ENCODE peak calls at places on chromosomes 3 and 15, in five cellular contexts. W is AG10803, G is fibroblast of mammary gland, C is left ventricle myocardium inferior, Z is uterus. J is an unnamed sample.

GRCh38 chr3:23425410-23425809 is 222.3 kb downstream of the UBE2E2 start:
- DNase-seq in G (no peak), W (no peak), C (no peak), Z (no peak), J (no peak)

GRCh38 chr3:134927596-134927995 is 132.5 kb downstream of the EPHB1 start:
- DNase-seq in C (no peak), W (no peak), G (no peak), Z (no peak), J (no peak)

GRCh38 chr3:189269356-189269755 is 97.6 kb downstream of the TPRG1 start:
- DNase-seq in Z (no peak), G (peak), C (no peak), W (peak), J (peak)

GRCh38 chr3:37745079-37745478 is 116.6 kb upstream of the CTDSPL start:
- DNase-seq in W (no peak), C (no peak), Z (no peak), G (no peak), J (no peak)

GRCh38 chr3:120173056-120173675 is 78.9 kb upstream of the GSK3B start:
- DNase-seq in W (peak), Z (no peak), C (no peak), G (peak), J (no peak)

GRCh38 chr3:13073042-13073906 is at the start of gene IQSEC1:
- DNase-seq in G (peak), Z (peak), W (no peak), C (peak), J (peak)

GRCh38 chr3:86837871-86838270 is 153.1 kb downstream of the VGLL3 start:
- DNase-seq in Z (no peak), G (peak), W (no peak), C (no peak), J (peak)

GRCh38 chr3:195133462-195133861 is 137.5 kb downstream of the XXYLT1 start:
- DNase-seq in C (no peak), G (peak), Z (peak), W (peak), J (peak)

GRCh38 chr15:34709866-34710265 is 44.9 kb downstream of the GJD2 start:
- DNase-seq in C (no peak), Z (no peak), W (peak), G (peak), J (peak)

GRCh38 chr15:90677807-90678790 is 39.0 kb upstream of the BLM start:
- DNase-seq in C (no peak), W (no peak), Z (no peak), G (no peak), J (no peak)

GRCh38 chr3:66133050-66133757 is 87.6 kb upstream of the SLC25A26 start:
- DNase-seq in C (no peak), G (peak), W (peak), Z (no peak), J (peak)

GRCh38 chr3:33592999-33593398 is 125.1 kb downstream of the CLASP2 start:
- DNase-seq in C (no peak), W (no peak), G (no peak), Z (no peak), J (no peak)

GRCh38 chr3:61855211-61855610 is 293.8 kb downstream of the PTPRG start:
- DNase-seq in W (peak), C (no peak), Z (no peak), G (peak), J (peak)

GRCh38 chr3:13111173-13111873 is 38.1 kb upstream of the IQSEC1 start:
- DNase-seq in W (no peak), C (no peak), Z (no peak), G (no peak), J (no peak)

GRCh38 chr15:33226559-33227181 is 32.2 kb upstream of the FMN1 start:
- DNase-seq in Z (no peak), W (peak), C (no peak), G (peak), J (peak)

GRCh38 chr3:27696906-27697305 is 25.2 kb downstream of the EOMES start:
- DNase-seq in W (no peak), G (peak), C (no peak), Z (no peak), J (no peak)

GRCh38 chr15:85579957-85580694 is 199.7 kb downstream of the AKAP13 start:
- DNase-seq in Z (peak), G (peak), C (peak), W (peak), J (no peak)

GRCh38 chr3:52873433-52874159 is 23.8 kb downstream of the STIMATE start:
- DNase-seq in Z (no peak), C (no peak), W (peak), G (peak), J (peak)

GRCh38 chr15:46865155-46865554 is 852.1 kb upstream of the SEMA6D start:
- DNase-seq in W (no peak), G (no peak), Z (no peak), C (no peak), J (no peak)

GRCh38 chr3:3799173-3800075 is at the start of gene LRRN1:
- DNase-seq in C (peak), G (no peak), W (no peak), Z (peak), J (peak)

GRCh38 chr15:77418341-77419049 is 1.4 kb downstream of the PEAK1 start:
- DNase-seq in C (no peak), G (peak), W (peak), Z (no peak), J (peak)

GRCh38 chr3:183381179-183381578 is 47.2 kb downstream of the MCF2L2 start:
- DNase-seq in G (peak), W (no peak), Z (no peak), C (no peak), J (peak)

GRCh38 chr3:15610083-15610482 is 8.5 kb downstream of the BTD start:
- DNase-seq in C (no peak), G (peak), Z (no peak), W (peak), J (peak)

GRCh38 chr3:150291515-150291914 is 116.6 kb upstream of the TSC22D2 start:
- DNase-seq in C (no peak), Z (no peak), G (no peak), W (no peak), J (no peak)

GRCh38 chr3:131502530-131503327 is at the start of gene MRPL3:
- DNase-seq in C (peak), G (peak), W (peak), Z (peak), J (peak)

GRCh38 chr3:131501949-131502348 is 822 bp downstream of the MRPL3 start:
- DNase-seq in C (no peak), Z (no peak), G (no peak), W (no peak), J (no peak)

GRCh38 chr3:131503328-131503650 is 518 bp upstream of the MRPL3 start:
- DNase-seq in Z (no peak), W (peak), C (no peak), G (peak), J (no peak)
- H3K4me3 ChIP-seq in Z (peak), W (peak), C (peak), G (peak), J (peak)

DNA sequence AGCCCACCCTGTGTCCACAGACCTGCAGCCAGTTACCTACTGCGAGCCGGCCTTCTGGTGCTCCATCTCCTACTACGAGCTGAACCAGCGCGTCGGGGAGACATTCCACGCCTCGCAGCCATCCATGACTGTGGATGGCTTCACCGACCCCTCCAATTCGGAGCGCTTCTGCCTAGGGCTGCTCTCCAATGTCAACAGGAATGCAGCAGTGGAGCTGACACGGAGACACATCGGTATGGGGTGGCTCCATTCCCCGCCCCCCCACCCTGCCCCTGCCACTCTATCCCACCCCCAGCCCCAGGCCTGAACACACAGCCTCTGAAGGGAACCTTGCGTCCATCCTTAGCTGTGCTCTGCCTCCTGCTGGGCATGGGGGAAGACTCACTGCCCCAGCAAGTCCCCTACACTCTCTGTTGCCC is 73.2 kb downstream of the AAGAB start:
- DNase-seq in C (no peak), G (no peak), W (no peak), Z (no peak), J (no peak)
- H3K4me3 ChIP-seq in C (no peak), G (no peak), W (no peak), Z (no peak), J (no peak)

GRCh38 chr15:99616129-99616528 is 50.3 kb downstream of the MEF2A start:
- DNase-seq in C (no peak), G (no peak), W (no peak), Z (no peak), J (no peak)

GRCh38 chr15:99618941-99619411 is 53.2 kb downstream of the MEF2A start:
- DNase-seq in W (peak), G (peak), Z (no peak), C (no peak), J (peak)

GRCh38 chr15:99615460-99615859 is 49.7 kb downstream of the MEF2A start:
- DNase-seq in Z (no peak), W (no peak), C (no peak), G (no peak), J (no peak)

GRCh38 chr15:99614749-99615288 is 49.0 kb downstream of the MEF2A start:
- DNase-seq in G (no peak), Z (no peak), C (no peak), W (no peak), J (no peak)

GRCh38 chr15:99616773-99617342 is 51.1 kb downstream of the MEF2A start:
- DNase-seq in C (no peak), W (no peak), Z (no peak), G (no peak), J (no peak)
- H3K4me3 ChIP-seq in C (no peak), W (no peak), Z (no peak), G (no peak), J (no peak)

DNA sequence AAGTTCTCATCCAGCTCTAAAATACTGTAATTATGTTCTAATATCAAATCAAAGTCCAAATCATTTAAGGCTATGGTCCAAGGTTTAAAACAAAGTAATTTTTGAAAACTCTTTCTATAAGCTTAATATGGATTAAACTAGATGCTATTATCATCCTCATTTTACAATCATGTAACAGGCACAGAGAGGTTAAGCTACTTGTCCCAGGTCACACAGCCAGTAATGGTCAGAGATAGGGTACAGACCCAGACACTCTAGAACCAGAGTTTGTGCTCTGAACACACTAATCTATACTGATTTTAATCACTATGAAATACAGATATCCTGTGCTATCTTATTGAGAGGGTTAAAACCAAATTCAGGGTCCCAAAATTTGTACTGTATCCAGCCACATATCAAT is 44.8 kb downstream of the DENND4A start:
- DNase-seq in C (no peak), G (no peak), W (no peak), Z (no peak), J (no peak)
- H3K4me3 ChIP-seq in C (no peak), G (no peak), W (no peak), Z (no peak), J (no peak)

DNA sequence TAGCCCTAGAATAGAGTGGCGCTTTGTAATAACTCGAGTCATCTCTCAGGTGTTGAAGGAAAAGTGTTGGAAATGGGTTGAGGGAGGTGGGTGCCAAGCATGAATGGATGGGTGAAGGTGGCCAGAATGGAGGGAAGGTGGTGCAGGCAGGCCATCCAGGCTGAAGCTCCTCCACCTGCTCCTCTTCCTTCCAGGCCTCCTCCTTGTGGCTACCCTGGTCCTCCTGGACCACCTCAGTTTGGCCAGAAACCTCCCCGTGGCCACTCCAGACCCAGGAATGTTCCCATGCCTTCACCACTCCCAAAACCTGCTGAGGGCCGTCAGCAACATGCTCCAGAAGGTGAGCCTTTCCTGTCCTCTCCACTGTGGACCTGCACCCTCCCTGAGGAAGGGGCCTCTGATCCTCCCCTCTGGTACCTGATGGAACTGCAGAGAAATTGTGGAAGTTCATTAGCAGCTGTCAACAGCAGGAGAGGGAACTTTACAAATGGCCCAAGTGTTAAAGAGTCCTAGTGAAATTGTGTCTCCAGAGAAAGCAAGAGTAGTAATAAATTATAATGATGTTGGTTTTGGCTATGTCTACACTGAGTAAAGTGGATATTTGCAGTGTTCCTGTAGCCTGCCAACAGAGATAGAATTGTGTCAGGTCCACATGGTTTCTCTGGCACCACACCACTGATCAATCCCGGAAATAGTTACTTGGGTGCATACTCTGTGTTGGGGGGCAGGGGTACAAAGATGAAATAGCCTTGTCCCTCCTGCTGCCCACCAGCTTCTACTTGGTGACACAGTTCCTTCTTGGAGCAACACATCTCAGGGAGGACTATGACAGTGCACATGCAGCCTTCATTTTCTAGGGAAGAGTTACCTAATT is 1.6 kb downstream of the IL12A start:
- DNase-seq in Z (no peak), C (no peak), W (no peak), G (peak), J (no peak)
- H3K4me3 ChIP-seq in Z (no peak), C (no peak), W (no peak), G (no peak), J (peak)

GRCh38 chr15:76057332-76058000 is 2.3 kb upstream of the TMEM266 start:
- DNase-seq in G (peak), Z (no peak), W (peak), C (no peak), J (peak)
- H3K4me3 ChIP-seq in G (no peak), Z (no peak), W (peak), C (peak), J (no peak)

J was measured in fibroblast of lung.